ENCODE peak calls at places on chromosomes 12 and 14, in four cellular contexts. One of them, this sample, is unnamed.

GRCh38 chr12:116590561-116590960 is 31.4 kb downstream of the MAP1LC3B2 start:
- DNase-seq in CD8-positive, alpha-beta T cell: no peak
- DNase-seq in NCI-H1092 treated with DMSO at 0.1 percent for 48 hours: no peak
- DNase-seq in cardiac fibroblast: no peak
- DNase-seq in this sample: no peak

GRCh38 chr14:54756656-54757392 is 145.8 kb downstream of the GCH1 start:
- DNase-seq in NCI-H1092 treated with DMSO at 0.1 percent for 48 hours: no peak
- DNase-seq in CD8-positive, alpha-beta T cell: no peak
- DNase-seq in cardiac fibroblast: no peak
- DNase-seq in this sample: no peak

GRCh38 chr12:132117558-132117875 is 26.6 kb downstream of the DDX51 start:
- DNase-seq in CD8-positive, alpha-beta T cell: no peak
- DNase-seq in NCI-H1092 treated with DMSO at 0.1 percent for 48 hours: no peak
- DNase-seq in cardiac fibroblast: no peak
- DNase-seq in this sample: no peak

GRCh38 chr12:114834621-114835020 is 150.6 kb upstream of the TBX3 start:
- DNase-seq in NCI-H1092 treated with DMSO at 0.1 percent for 48 hours: no peak
- DNase-seq in CD8-positive, alpha-beta T cell: no peak
- DNase-seq in cardiac fibroblast: peak; percentile 72
- DNase-seq in this sample: peak; percentile 66

GRCh38 chr12:34400986-34401658 is 378.8 kb downstream of the ALG10 start:
- DNase-seq in CD8-positive, alpha-beta T cell: no peak
- DNase-seq in NCI-H1092 treated with DMSO at 0.1 percent for 48 hours: no peak
- DNase-seq in cardiac fibroblast: no peak
- DNase-seq in this sample: no peak

GRCh38 chr12:28222081-28222700 is 31.9 kb downstream of the CCDC91 start:
- DNase-seq in CD8-positive, alpha-beta T cell: peak; percentile 40
- DNase-seq in cardiac fibroblast: no peak
- DNase-seq in NCI-H1092 treated with DMSO at 0.1 percent for 48 hours: no peak
- DNase-seq in this sample: no peak

GRCh38 chr12:65876898-65877721 is 52.8 kb downstream of the HMGA2 start:
- DNase-seq in CD8-positive, alpha-beta T cell: no peak
- DNase-seq in cardiac fibroblast: peak; percentile 57
- DNase-seq in NCI-H1092 treated with DMSO at 0.1 percent for 48 hours: no peak
- DNase-seq in this sample: peak; percentile 83

GRCh38 chr12:88361493-88361892 is 218.8 kb downstream of the KITLG start:
- DNase-seq in CD8-positive, alpha-beta T cell: no peak
- DNase-seq in NCI-H1092 treated with DMSO at 0.1 percent for 48 hours: no peak
- DNase-seq in cardiac fibroblast: peak; percentile 69
- DNase-seq in this sample: peak; percentile 25

GRCh38 chr12:94207467-94208432 is 59.4 kb downstream of the PLXNC1 start:
- DNase-seq in NCI-H1092 treated with DMSO at 0.1 percent for 48 hours: no peak
- DNase-seq in CD8-positive, alpha-beta T cell: no peak
- DNase-seq in cardiac fibroblast: peak; percentile 76
- DNase-seq in this sample: peak; percentile 61

GRCh38 chr14:33986804-33987203 is 35.9 kb upstream of the EGLN3 start:
- DNase-seq in CD8-positive, alpha-beta T cell: no peak
- DNase-seq in NCI-H1092 treated with DMSO at 0.1 percent for 48 hours: no peak
- DNase-seq in cardiac fibroblast: peak; percentile 89
- DNase-seq in this sample: peak; percentile 87